ENCODE peak calls at places on chromosomes 2 and 18, in four cellular contexts. I is cardiac fibroblast, B is A549, E is neural crest cell. S is an unnamed sample.

GRCh38 chr18:33231474-33232317 is 208.8 kb downstream of the CCDC178 start:
- DNase-seq in I (peak; percentile 75), B (peak; percentile 11), E (peak; percentile 94), S (peak; percentile 77)

GRCh38 chr2:12717191-12717987 is 653 bp downstream of the TRIB2 start:
- DNase-seq in I (peak; percentile 85), B (peak; percentile 40), E (peak; percentile 51), S (peak; percentile 49)

GRCh38 chr2:173898996-173899395 is 66.2 kb downstream of the SP3 start:
- DNase-seq in I (no peak), B (no peak), E (no peak), S (no peak)

GRCh38 chr2:16471031-16471430 is 194.6 kb downstream of the CYRIA start:
- DNase-seq in I (no peak), B (no peak), E (no peak), S (no peak)

GRCh38 chr2:127563458-127564428 is 28.3 kb downstream of the MYO7B start:
- DNase-seq in I (no peak), B (no peak), E (no peak), S (no peak)

GRCh38 chr2:29114841-29115609 is at the start of gene CLIP4:
- DNase-seq in I (peak; percentile 74), B (peak; percentile 38), E (peak; percentile 23), S (peak; percentile 50)

GRCh38 chr18:74515620-74516231 is 18.6 kb upstream of the CNDP1 start:
- DNase-seq in I (no peak), B (no peak), E (no peak), S (no peak)

GRCh38 chr18:58666176-58666575 is 5.1 kb upstream of the MALT1 start:
- DNase-seq in I (no peak), B (no peak), E (no peak), S (no peak)

GRCh38 chr2:236554629-236555282 is 14.9 kb upstream of the ACKR3 start:
- DNase-seq in I (no peak), B (no peak), E (no peak), S (no peak)

GRCh38 chr2:137693521-137693920 is 270.8 kb upstream of the HNMT start:
- DNase-seq in I (no peak), B (no peak), E (no peak), S (peak; percentile 30)

GRCh38 chr2:212484563-212485080 is 54.0 kb downstream of the ERBB4 start:
- DNase-seq in I (no peak), B (no peak), E (no peak), S (no peak)

GRCh38 chr2:95384854-95385569 is 17.5 kb upstream of the FAHD2A start:
- DNase-seq in I (peak; percentile 22), B (no peak), E (no peak), S (no peak)

GRCh38 chr2:8821276-8822217 is 15.9 kb downstream of the KIDINS220 start:
- DNase-seq in I (peak; percentile 80), B (no peak), E (no peak), S (no peak)

GRCh38 chr2:75657794-75658193 is 11.2 kb downstream of the MRPL19 start:
- DNase-seq in I (no peak), B (no peak), E (no peak), S (no peak)

GRCh38 chr18:1273469-1273868 is 368.8 kb downstream of the ADCYAP1 start:
- DNase-seq in I (no peak), B (no peak), E (no peak), S (no peak)

DNA sequence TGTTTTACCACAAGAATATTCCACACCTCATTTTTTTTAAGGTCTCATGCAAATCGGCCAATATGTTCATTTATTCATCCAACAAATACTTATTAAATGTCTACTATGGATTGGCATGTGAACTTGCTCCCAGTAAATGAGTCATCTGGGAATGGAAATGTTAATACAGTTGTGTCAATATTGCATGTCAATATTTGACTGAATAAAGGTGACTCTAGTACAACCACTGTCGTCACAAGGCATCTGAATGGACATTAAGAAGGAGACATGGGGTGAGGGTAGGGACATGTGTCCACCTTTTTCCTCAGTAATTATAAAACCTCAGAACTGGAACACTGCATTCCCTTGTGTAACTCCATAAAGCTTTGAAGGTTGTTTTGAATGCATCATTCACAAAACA is 365.4 kb downstream of the ADCYAP1 start:
- DNase-seq in I (no peak), B (no peak), E (no peak), S (no peak)
- TF ChIP-seq CTCF in I (no peak), B (no peak), E (no peak), S (no peak)

GRCh38 chr2:26682155-26682554 is 10.4 kb upstream of the KCNK3 start:
- DNase-seq in I (peak; percentile 11), B (no peak), E (no peak), S (no peak)

GRCh38 chr2:26685312-26685711 is 7.2 kb upstream of the KCNK3 start:
- DNase-seq in I (no peak), B (no peak), E (no peak), S (no peak)

GRCh38 chr2:26685943-26686839 is 6.3 kb upstream of the KCNK3 start:
- DNase-seq in I (no peak), B (no peak), E (no peak), S (no peak)

GRCh38 chr2:26681656-26682055 is 10.9 kb upstream of the KCNK3 start:
- DNase-seq in I (no peak), B (no peak), E (no peak), S (no peak)

GRCh38 chr2:26683583-26683982 is 8.9 kb upstream of the KCNK3 start:
- DNase-seq in I (no peak), B (no peak), E (no peak), S (no peak)
- TF ChIP-seq CTCF in I (no peak), B (no peak), E (no peak), S (no peak)

DNA sequence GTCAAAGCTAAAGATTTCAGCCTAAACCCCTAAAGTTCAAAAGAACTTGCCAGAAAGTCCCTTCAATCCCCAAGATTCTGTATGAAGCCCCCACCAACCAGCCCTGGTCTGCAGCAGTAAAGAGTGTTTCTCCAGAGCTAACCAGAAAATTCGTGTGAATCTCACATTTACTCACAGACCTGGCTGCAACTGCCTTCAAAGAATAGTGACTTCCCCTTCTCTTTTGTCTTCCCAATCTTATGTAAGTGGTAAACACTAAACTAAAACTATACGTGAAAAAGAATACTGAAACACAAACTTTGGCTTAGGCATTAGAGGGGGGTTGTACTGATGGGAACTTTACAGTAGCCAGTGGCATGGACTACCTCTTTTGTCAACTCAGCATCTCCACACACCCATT is 50.6 kb upstream of the SETBP1 start:
- DNase-seq in I (no peak), B (no peak), E (no peak), S (no peak)
- TF ChIP-seq CTCF in I (no peak), B (no peak), E (no peak), S (no peak)

GRCh38 chr18:48956378-48956777 is 5.6 kb upstream of the SMAD7 start:
- DNase-seq in I (peak; percentile 92), B (no peak), E (no peak), S (no peak)

GRCh38 chr18:48957616-48958015 is 6.9 kb upstream of the SMAD7 start:
- DNase-seq in I (no peak), B (no peak), E (no peak), S (no peak)

GRCh38 chr18:48954837-48955527 is 4.2 kb upstream of the SMAD7 start:
- DNase-seq in I (no peak), B (no peak), E (no peak), S (no peak)

GRCh38 chr18:48957136-48957535 is 6.4 kb upstream of the SMAD7 start:
- DNase-seq in I (no peak), B (no peak), E (no peak), S (no peak)

DNA sequence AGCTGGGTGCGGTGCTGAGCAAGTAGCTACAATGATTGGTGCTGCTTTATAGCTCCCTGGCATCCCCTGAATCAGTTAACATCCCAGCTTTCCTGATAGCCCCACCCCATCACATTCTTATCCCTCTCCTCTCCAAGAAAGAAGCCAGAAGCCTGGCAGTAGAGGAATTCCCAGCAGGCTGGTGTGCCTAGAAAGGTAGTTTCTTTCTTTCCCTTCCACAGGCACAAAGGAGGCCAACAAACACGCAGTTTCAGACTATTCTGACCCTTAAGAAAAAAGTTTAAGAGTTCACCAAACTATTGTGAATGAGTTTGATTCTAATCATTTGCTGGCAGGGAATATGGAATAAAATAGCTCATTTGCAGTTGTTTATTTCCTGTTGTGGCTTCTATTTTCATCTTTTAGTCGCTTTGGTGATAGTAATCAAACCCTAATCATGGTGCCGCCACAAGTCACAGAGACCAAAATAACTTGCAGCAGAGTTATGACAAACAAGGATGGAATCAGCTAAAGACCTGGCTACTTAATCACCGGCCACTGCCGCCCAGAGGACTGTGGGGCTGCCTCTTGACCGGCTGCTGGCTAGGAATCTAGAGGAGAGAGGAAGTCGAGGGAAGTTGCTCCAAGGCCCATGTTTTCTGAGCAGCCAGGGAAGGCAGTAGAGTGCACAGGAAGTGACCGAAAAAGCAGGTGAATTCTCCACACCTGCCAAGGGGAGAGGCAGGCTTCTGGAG is 4.9 kb upstream of the SMAD7 start:
- DNase-seq in I (peak; percentile 72), B (no peak), E (no peak), S (peak; percentile 65)
- TF ChIP-seq CTCF in I (peak; percentile 7), B (no peak), E (no peak), S (peak; percentile 13)

GRCh38 chr2:67581751-67582150 is 184.6 kb downstream of the ETAA1 start:
- DNase-seq in I (no peak), B (no peak), E (no peak), S (no peak)
- TF ChIP-seq CTCF in I (peak; percentile 26), B (peak; percentile 10), E (no peak), S (no peak)

S was measured in Calu3.